ENCODE peak calls at places on chromosomes 1 and 21, in ten cellular contexts. One of them, this sample, is unnamed.

GRCh38 chr1:21956720-21957552 is 19.8 kb upstream of the HSPG2 start:
- DNase-seq in esophagus muscularis mucosa: no peak
- DNase-seq in testis: no peak
- DNase-seq in breast epithelium: peak; percentile 83
- DNase-seq in heart left ventricle: peak; percentile 92
- DNase-seq in transverse colon: peak; percentile 66
- DNase-seq in body of pancreas: peak; percentile 94
- DNase-seq in esophagus squamous epithelium: no peak
- DNase-seq in stomach: peak; percentile 89
- DNase-seq in uterus: no peak
- DNase-seq in this sample: no peak

GRCh38 chr1:184883304-184883815 is 90.9 kb downstream of the NIBAN1 start:
- DNase-seq in stomach: no peak
- DNase-seq in body of pancreas: no peak
- DNase-seq in esophagus muscularis mucosa: no peak
- DNase-seq in transverse colon: no peak
- DNase-seq in breast epithelium: no peak
- DNase-seq in heart left ventricle: no peak
- DNase-seq in testis: no peak
- DNase-seq in esophagus squamous epithelium: no peak
- DNase-seq in uterus: no peak
- DNase-seq in this sample: no peak

GRCh38 chr1:33148615-33149014 is 33.2 kb downstream of the TRIM62 start:
- DNase-seq in heart left ventricle: no peak
- DNase-seq in uterus: no peak
- DNase-seq in esophagus muscularis mucosa: no peak
- DNase-seq in breast epithelium: no peak
- DNase-seq in transverse colon: no peak
- DNase-seq in esophagus squamous epithelium: no peak
- DNase-seq in stomach: no peak
- DNase-seq in body of pancreas: no peak
- DNase-seq in testis: no peak
- DNase-seq in this sample: no peak

GRCh38 chr1:6580588-6581270 is 935 bp downstream of the ZBTB48 start:
- DNase-seq in transverse colon: no peak
- DNase-seq in uterus: no peak
- DNase-seq in body of pancreas: peak; percentile 73
- DNase-seq in heart left ventricle: peak; percentile 44
- DNase-seq in testis: no peak
- DNase-seq in esophagus squamous epithelium: no peak
- DNase-seq in stomach: no peak
- DNase-seq in esophagus muscularis mucosa: no peak
- DNase-seq in breast epithelium: no peak
- DNase-seq in this sample: no peak

GRCh38 chr1:2474933-2475371 is 1.1 kb upstream of the PLCH2 start:
- DNase-seq in esophagus squamous epithelium: no peak
- DNase-seq in breast epithelium: peak; percentile 55
- DNase-seq in uterus: peak; percentile 20
- DNase-seq in testis: peak; percentile 97
- DNase-seq in heart left ventricle: no peak
- DNase-seq in body of pancreas: no peak
- DNase-seq in stomach: peak; percentile 26
- DNase-seq in esophagus muscularis mucosa: no peak
- DNase-seq in transverse colon: no peak
- DNase-seq in this sample: no peak

GRCh38 chr1:228902781-228903572 is 167.7 kb downstream of the RHOU start:
- DNase-seq in breast epithelium: peak; percentile 90
- DNase-seq in stomach: peak; percentile 89
- DNase-seq in esophagus muscularis mucosa: peak; percentile 98
- DNase-seq in testis: peak; percentile 80
- DNase-seq in body of pancreas: peak; percentile 96
- DNase-seq in esophagus squamous epithelium: peak; percentile 29
- DNase-seq in heart left ventricle: peak; percentile 71
- DNase-seq in transverse colon: peak; percentile 85
- DNase-seq in uterus: peak; percentile 95
- DNase-seq in this sample: peak; percentile 82

GRCh38 chr1:15357808-15358207 is 51.9 kb upstream of the EFHD2 start:
- DNase-seq in transverse colon: no peak
- DNase-seq in testis: no peak
- DNase-seq in esophagus squamous epithelium: no peak
- DNase-seq in uterus: no peak
- DNase-seq in breast epithelium: no peak
- DNase-seq in esophagus muscularis mucosa: no peak
- DNase-seq in heart left ventricle: no peak
- DNase-seq in stomach: no peak
- DNase-seq in body of pancreas: no peak
- DNase-seq in this sample: no peak

GRCh38 chr1:58732087-58732486 is 32.2 kb upstream of the MYSM1 start:
- DNase-seq in transverse colon: no peak
- DNase-seq in body of pancreas: no peak
- DNase-seq in breast epithelium: no peak
- DNase-seq in stomach: no peak
- DNase-seq in esophagus squamous epithelium: no peak
- DNase-seq in heart left ventricle: no peak
- DNase-seq in testis: no peak
- DNase-seq in esophagus muscularis mucosa: no peak
- DNase-seq in uterus: no peak
- DNase-seq in this sample: no peak

GRCh38 chr1:209583408-209583807 is at the start of gene CAMK1G:
- DNase-seq in uterus: no peak
- DNase-seq in heart left ventricle: no peak
- DNase-seq in transverse colon: no peak
- DNase-seq in body of pancreas: no peak
- DNase-seq in testis: peak; percentile 32
- DNase-seq in esophagus squamous epithelium: no peak
- DNase-seq in breast epithelium: no peak
- DNase-seq in stomach: no peak
- DNase-seq in esophagus muscularis mucosa: no peak
- DNase-seq in this sample: no peak

GRCh38 chr21:40016667-40017066 is 149.4 kb downstream of the PCP4 start:
- DNase-seq in body of pancreas: no peak
- DNase-seq in uterus: no peak
- DNase-seq in esophagus squamous epithelium: no peak
- DNase-seq in stomach: no peak
- DNase-seq in transverse colon: no peak
- DNase-seq in testis: no peak
- DNase-seq in breast epithelium: no peak
- DNase-seq in esophagus muscularis mucosa: no peak
- DNase-seq in heart left ventricle: no peak
- DNase-seq in this sample: no peak

GRCh38 chr1:14606632-14607031 is 8.1 kb downstream of the KAZN start:
- DNase-seq in transverse colon: no peak
- DNase-seq in uterus: no peak
- DNase-seq in body of pancreas: no peak
- DNase-seq in stomach: no peak
- DNase-seq in esophagus squamous epithelium: no peak
- DNase-seq in testis: no peak
- DNase-seq in heart left ventricle: no peak
- DNase-seq in breast epithelium: no peak
- DNase-seq in esophagus muscularis mucosa: no peak
- DNase-seq in this sample: no peak

GRCh38 chr1:36359911-36360310 is 25.8 kb downstream of the STK40 start:
- DNase-seq in testis: no peak
- DNase-seq in uterus: no peak
- DNase-seq in esophagus muscularis mucosa: no peak
- DNase-seq in stomach: no peak
- DNase-seq in heart left ventricle: no peak
- DNase-seq in body of pancreas: no peak
- DNase-seq in transverse colon: no peak
- DNase-seq in breast epithelium: no peak
- DNase-seq in esophagus squamous epithelium: no peak
- DNase-seq in this sample: no peak

GRCh38 chr1:186518395-186518794 is 57.5 kb upstream of the PDC start:
- DNase-seq in stomach: no peak
- DNase-seq in testis: no peak
- DNase-seq in breast epithelium: no peak
- DNase-seq in body of pancreas: no peak
- DNase-seq in uterus: no peak
- DNase-seq in esophagus squamous epithelium: no peak
- DNase-seq in esophagus muscularis mucosa: no peak
- DNase-seq in heart left ventricle: no peak
- DNase-seq in transverse colon: no peak
- DNase-seq in this sample: no peak

GRCh38 chr1:208772891-208773290 is 528.7 kb upstream of the PLXNA2 start:
- DNase-seq in esophagus muscularis mucosa: no peak
- DNase-seq in body of pancreas: no peak
- DNase-seq in testis: peak; percentile 21
- DNase-seq in uterus: no peak
- DNase-seq in esophagus squamous epithelium: no peak
- DNase-seq in stomach: no peak
- DNase-seq in heart left ventricle: no peak
- DNase-seq in breast epithelium: no peak
- DNase-seq in transverse colon: no peak
- DNase-seq in this sample: no peak

GRCh38 chr1:236515443-236515958 is 8.3 kb upstream of the LGALS8 start:
- DNase-seq in esophagus squamous epithelium: no peak
- DNase-seq in transverse colon: no peak
- DNase-seq in body of pancreas: peak; percentile 83
- DNase-seq in breast epithelium: no peak
- DNase-seq in stomach: no peak
- DNase-seq in testis: peak; percentile 27
- DNase-seq in heart left ventricle: no peak
- DNase-seq in uterus: no peak
- DNase-seq in esophagus muscularis mucosa: no peak
- DNase-seq in this sample: no peak

GRCh38 chr1:30863955-30864604 is 44.5 kb downstream of the SDC3 start:
- DNase-seq in body of pancreas: no peak
- DNase-seq in uterus: no peak
- DNase-seq in heart left ventricle: no peak
- DNase-seq in testis: no peak
- DNase-seq in stomach: no peak
- DNase-seq in esophagus squamous epithelium: no peak
- DNase-seq in esophagus muscularis mucosa: no peak
- DNase-seq in breast epithelium: no peak
- DNase-seq in transverse colon: no peak
- DNase-seq in this sample: no peak
- H3K27me3 ChIP-seq in body of pancreas: no peaks in the 10 kb centered on the region
- H3K27me3 ChIP-seq in uterus: no peaks in the 10 kb centered on the region
- H3K27me3 ChIP-seq in heart left ventricle: no peaks in the 10 kb centered on the region
- H3K27me3 ChIP-seq in testis: no peaks in the 10 kb centered on the region
- H3K27me3 ChIP-seq in stomach: no peaks in the 10 kb centered on the region
- H3K27me3 ChIP-seq in esophagus squamous epithelium: no peaks in the 10 kb centered on the region
- H3K27me3 ChIP-seq in esophagus muscularis mucosa: no peaks in the 10 kb centered on the region
- H3K27me3 ChIP-seq in breast epithelium: no peaks in the 10 kb centered on the region
- H3K27me3 ChIP-seq in transverse colon: no peaks in the 10 kb centered on the region
- H3K27me3 ChIP-seq in this sample: no peaks in the 10 kb centered on the region

GRCh38 chr1:206507395-206508129 is at the start of gene RASSF5:
- DNase-seq in esophagus muscularis mucosa: peak; percentile 94
- DNase-seq in heart left ventricle: peak; percentile 82
- DNase-seq in body of pancreas: peak; percentile 92
- DNase-seq in transverse colon: peak; percentile 86
- DNase-seq in esophagus squamous epithelium: peak; percentile 35
- DNase-seq in testis: peak; percentile 84
- DNase-seq in breast epithelium: peak; percentile 86
- DNase-seq in uterus: peak; percentile 76
- DNase-seq in stomach: peak; percentile 95
- DNase-seq in this sample: peak; percentile 86
- TF ChIP-seq POLR2A in esophagus muscularis mucosa: peak; percentile 77
- TF ChIP-seq POLR2A in heart left ventricle: no peak
- TF ChIP-seq POLR2A in body of pancreas: peak; percentile 94
- TF ChIP-seq POLR2A in transverse colon: peak; percentile 39
- TF ChIP-seq POLR2A in esophagus squamous epithelium: no peak
- TF ChIP-seq POLR2A in testis: no peak
- TF ChIP-seq POLR2A in breast epithelium: no peak
- TF ChIP-seq POLR2A in uterus: no peak
- TF ChIP-seq POLR2A in stomach: no peak
- TF ChIP-seq POLR2A in this sample: peak; percentile 61

DNA sequence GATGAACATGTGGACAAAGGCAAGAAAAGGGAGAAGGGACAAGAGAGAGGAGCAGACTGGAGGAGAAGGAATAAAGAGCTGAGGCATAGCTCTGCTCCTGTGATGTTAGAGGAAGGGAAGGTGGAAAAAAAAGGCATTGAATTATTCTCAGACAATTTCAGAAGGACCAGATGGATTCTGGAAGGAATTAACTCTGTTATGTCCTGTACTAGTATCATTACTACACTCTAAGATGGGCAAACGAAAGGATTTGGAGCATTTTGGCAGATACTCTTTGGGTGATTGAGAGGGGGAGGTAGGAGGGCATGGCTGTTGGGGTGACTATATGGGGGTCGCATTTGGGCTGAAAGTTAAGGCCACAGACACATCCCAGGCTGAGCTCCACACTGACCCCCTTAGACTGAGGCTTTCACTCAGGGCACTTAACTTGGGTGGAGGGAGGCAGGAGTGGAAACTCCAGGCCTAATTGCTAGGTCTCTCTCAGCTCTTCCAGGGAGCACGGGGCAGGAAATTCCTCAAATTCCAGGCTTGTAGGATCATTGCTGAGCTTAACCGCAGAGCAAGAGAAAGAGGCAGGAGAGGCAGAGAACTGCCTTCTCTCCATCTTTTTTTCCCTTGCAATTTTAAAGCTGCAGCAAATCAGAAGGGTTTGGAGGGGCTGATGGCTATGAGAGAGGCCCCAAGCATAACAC is 25.9 kb downstream of the KIRREL1 start:
- DNase-seq in body of pancreas: peak; percentile 56
- DNase-seq in stomach: no peak
- DNase-seq in breast epithelium: no peak
- DNase-seq in testis: peak; percentile 64
- DNase-seq in esophagus squamous epithelium: no peak
- DNase-seq in transverse colon: peak; percentile 38
- DNase-seq in esophagus muscularis mucosa: no peak
- DNase-seq in heart left ventricle: peak; percentile 56
- DNase-seq in uterus: peak; percentile 84
- DNase-seq in this sample: peak; percentile 62
- H3K27me3 ChIP-seq in body of pancreas: no peaks in the 10 kb centered on the region
- H3K27me3 ChIP-seq in stomach: no peaks in the 10 kb centered on the region
- H3K27me3 ChIP-seq in breast epithelium: no peaks in the 10 kb centered on the region
- H3K27me3 ChIP-seq in testis: no peaks in the 10 kb centered on the region
- H3K27me3 ChIP-seq in esophagus squamous epithelium: no peaks in the 10 kb centered on the region
- H3K27me3 ChIP-seq in transverse colon: no peaks in the 10 kb centered on the region
- H3K27me3 ChIP-seq in esophagus muscularis mucosa: no peaks in the 10 kb centered on the region
- H3K27me3 ChIP-seq in heart left ventricle: no peaks in the 10 kb centered on the region
- H3K27me3 ChIP-seq in uterus: no peaks in the 10 kb centered on the region
- H3K27me3 ChIP-seq in this sample: no peaks in the 10 kb centered on the region

DNA sequence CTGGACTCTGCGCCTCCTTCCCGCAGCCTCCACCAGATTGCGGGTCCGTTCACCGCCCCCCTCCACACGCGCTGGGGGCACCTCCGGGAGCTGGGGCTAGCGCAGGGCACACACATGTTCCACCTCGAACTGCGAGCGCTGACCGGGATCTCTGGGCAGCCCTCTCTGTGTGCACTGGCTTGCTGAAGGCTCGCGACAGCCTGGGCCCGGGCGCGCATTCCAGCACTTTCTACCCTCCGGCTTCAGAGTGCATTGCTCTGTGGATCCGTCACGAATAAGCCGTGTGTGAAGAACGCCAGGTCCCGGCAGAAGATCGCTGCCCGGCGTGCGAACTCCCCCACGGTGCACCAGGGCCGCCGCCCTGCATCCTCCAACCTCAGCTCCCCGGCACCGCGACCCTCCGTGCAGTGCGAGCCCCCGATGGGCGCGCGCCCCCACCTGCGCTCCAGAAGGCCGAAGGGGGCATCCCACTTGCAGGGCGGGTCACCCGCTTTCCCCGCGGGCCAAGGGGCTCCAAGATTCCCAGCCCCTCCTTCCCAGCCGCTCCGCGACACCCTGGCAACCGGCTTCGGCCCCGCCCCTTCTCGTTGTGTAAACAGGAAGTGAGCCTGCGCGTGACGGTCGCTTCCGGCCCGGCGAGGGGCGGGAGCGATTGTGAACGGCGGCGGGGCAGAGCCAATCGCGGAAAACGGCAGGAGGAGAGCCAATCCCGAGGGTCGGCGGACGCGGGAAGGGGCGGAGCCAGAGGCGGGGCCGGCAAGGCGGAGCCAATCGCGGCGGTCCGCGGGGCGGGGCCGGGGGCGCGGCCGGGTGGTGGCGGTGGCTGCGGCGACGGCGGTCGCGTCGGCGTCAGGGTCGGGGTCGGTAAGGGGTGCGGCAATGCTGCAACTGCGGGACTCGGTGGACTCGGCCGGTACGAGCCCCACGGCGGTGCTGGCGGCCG is at the start of gene TPRG1L:
- DNase-seq in esophagus squamous epithelium: peak; percentile 84
- DNase-seq in breast epithelium: peak; percentile 99
- DNase-seq in heart left ventricle: peak; percentile 98
- DNase-seq in body of pancreas: peak; percentile 98
- DNase-seq in testis: peak; percentile 99
- DNase-seq in transverse colon: peak; percentile 99
- DNase-seq in uterus: peak; percentile 97
- DNase-seq in stomach: peak; percentile 99
- DNase-seq in esophagus muscularis mucosa: peak; percentile 100
- DNase-seq in this sample: peak; percentile 98
- TF ChIP-seq POLR2A in esophagus squamous epithelium: no peak
- TF ChIP-seq POLR2A in breast epithelium: no peak
- TF ChIP-seq POLR2A in heart left ventricle: no peak
- TF ChIP-seq POLR2A in body of pancreas: peak; percentile 38
- TF ChIP-seq POLR2A in testis: no peak
- TF ChIP-seq POLR2A in transverse colon: peak; percentile 47
- TF ChIP-seq POLR2A in uterus: peak; percentile 61
- TF ChIP-seq POLR2A in stomach: no peak
- TF ChIP-seq POLR2A in esophagus muscularis mucosa: no peak
- TF ChIP-seq POLR2A in this sample: peak; percentile 52